ENCODE peak calls at places on chromosomes 5 and 9, in six cellular contexts. K is NCI-H2171, J is HTR-8/SVneo, I is PC-9, S is dermis blood vessel endothelial cell, N is T-helper 9 cell. X is an unnamed sample.

GRCh38 chr9:132793606-132794580 is 84.2 kb downstream of the AK8 start:
- DNase-seq in K (no peak), J (no peak), I (no peak), S (no peak), N (no peak), X (no peak)

GRCh38 chr5:150431574-150431973 is 18.0 kb downstream of the RPS14 start:
- DNase-seq in K (no peak), J (no peak), I (no peak), S (no peak), N (no peak), X (no peak)

GRCh38 chr5:179414459-179415215 is 69.4 kb upstream of the ADAMTS2 start:
- DNase-seq in K (no peak), J (no peak), I (no peak), S (no peak), N (no peak), X (no peak)

GRCh38 chr5:178690208-178690607 is 40.3 kb downstream of the ZNF354A start:
- DNase-seq in K (no peak), J (no peak), I (no peak), S (no peak), N (no peak), X (no peak)

GRCh38 chr9:69357854-69358220 is 32.8 kb downstream of the ENTREP1 start:
- DNase-seq in K (no peak), J (no peak), I (no peak), S (no peak), N (no peak), X (no peak)

GRCh38 chr5:110150199-110150598 is 460.5 kb downstream of the MAN2A1 start:
- DNase-seq in K (no peak), J (no peak), I (no peak), S (no peak), N (no peak), X (no peak)

GRCh38 chr9:136533775-136534157 is 12.1 kb downstream of the NOTCH1 start:
- DNase-seq in K (no peak), J (no peak), I (peak), S (peak), N (peak), X (no peak)

GRCh38 chr9:92138157-92138959 is 23.1 kb upstream of the SPTLC1 start:
- DNase-seq in K (peak), J (peak), I (peak), S (peak), N (peak), X (no peak)

GRCh38 chr9:7153566-7153965 is 395.8 kb downstream of the KDM4C start:
- DNase-seq in K (no peak), J (no peak), I (no peak), S (no peak), N (no peak), X (no peak)

GRCh38 chr5:150632305-150633160 is 7.9 kb upstream of the SYNPO start:
- DNase-seq in K (peak), J (no peak), I (no peak), S (peak), N (no peak), X (no peak)

GRCh38 chr5:39169081-39169480 is 50.3 kb downstream of the FYB1 start:
- DNase-seq in K (no peak), J (no peak), I (no peak), S (no peak), N (no peak), X (no peak)

GRCh38 chr5:150573867-150574817 is 66.2 kb downstream of the NDST1 start:
- DNase-seq in K (no peak), J (no peak), I (no peak), S (no peak), N (no peak), X (no peak)

GRCh38 chr5:172777381-172778222 is 6.6 kb upstream of the DUSP1 start:
- DNase-seq in K (no peak), J (peak), I (peak), S (peak), N (peak), X (peak)

GRCh38 chr5:164484948-164485347 is 979.5 kb downstream of the MAT2B start:
- DNase-seq in K (no peak), J (no peak), I (no peak), S (no peak), N (no peak), X (no peak)

GRCh38 chr9:69012690-69013403 is 1.1 kb downstream of the PRKACG start:
- DNase-seq in K (no peak), J (no peak), I (no peak), S (no peak), N (no peak), X (no peak)

GRCh38 chr9:34046784-34047379 is 1.8 kb downstream of the UBAP2 start:
- DNase-seq in K (no peak), J (no peak), I (no peak), S (peak), N (no peak), X (no peak)

GRCh38 chr5:98110791-98111190 is 662.7 kb upstream of the RGMB start:
- DNase-seq in K (no peak), J (no peak), I (no peak), S (no peak), N (no peak), X (no peak)

GRCh38 chr5:116379306-116379705 is 195.3 kb downstream of the SEMA6A start:
- DNase-seq in K (no peak), J (no peak), I (no peak), S (no peak), N (no peak), X (no peak)

GRCh38 chr9:69325409-69326212 is 596 bp downstream of the ENTREP1 start:
- DNase-seq in K (no peak), J (peak), I (peak), S (peak), N (no peak), X (no peak)

GRCh38 chr9:117403848-117404247 is 11.0 kb downstream of the ASTN2 start:
- DNase-seq in K (peak), J (no peak), I (no peak), S (no peak), N (no peak), X (no peak)

GRCh38 chr9:8903077-8903476 is 1103.5 kb upstream of the DMAC1 start:
- DNase-seq in K (no peak), J (no peak), I (no peak), S (no peak), N (no peak), X (no peak)

GRCh38 chr5:14298126-14298847 is 155.1 kb downstream of the TRIO start:
- DNase-seq in K (no peak), J (no peak), I (no peak), S (peak), N (no peak), X (no peak)

GRCh38 chr9:76576344-76576743 is 117.4 kb downstream of the GCNT1 start:
- DNase-seq in K (no peak), J (peak), I (no peak), S (no peak), N (no peak), X (no peak)

GRCh38 chr5:109155625-109156024 is 254.1 kb downstream of the PJA2 start:
- DNase-seq in K (no peak), J (no peak), I (no peak), S (no peak), N (no peak), X (no peak)

GRCh38 chr9:104028827-104029226 is 65.3 kb upstream of the SMC2 start:
- DNase-seq in K (no peak), J (no peak), I (no peak), S (no peak), N (no peak), X (no peak)

GRCh38 chr5:6708814-6709213 is 4.4 kb upstream of the TENT4A start:
- DNase-seq in K (no peak), J (no peak), I (no peak), S (no peak), N (no peak), X (no peak)

GRCh38 chr9:114493521-114494184 is 11.6 kb downstream of the WHRN start:
- DNase-seq in K (no peak), J (no peak), I (no peak), S (peak), N (no peak), X (no peak)

GRCh38 chr5:171965740-171966139 is 40.7 kb downstream of the FBXW11 start:
- DNase-seq in K (no peak), J (no peak), I (no peak), S (peak), N (no peak), X (no peak)